ENCODE peak calls at places on chromosomes 13 and 19, in eight cellular contexts. I is ovary, F is pancreas, N is left ventricle myocardium inferior, K is cardiac muscle cell, D is osteoblast, B is K562, X is brain microvascular endothelial cell. L is an unnamed sample.

GRCh38 chr19:1235625-1236538 is 1.9 kb downstream of the CBARP start:
- DNase-seq in B (no peak), X (no peak), F (no peak), D (peak; percentile 97), K (no peak), I (no peak), N (no peak), L (no peak)

GRCh38 chr19:4134351-4134750 is 10.4 kb upstream of the MAP2K2 start:
- DNase-seq in K (no peak), D (peak; percentile 77), B (no peak), N (no peak), X (no peak), F (no peak), I (no peak), L (no peak)

GRCh38 chr13:91348906-91349435 is 1.5 kb downstream of the MIR17HG start:
- DNase-seq in K (peak; percentile 91), D (peak; percentile 98), B (no peak), X (peak; percentile 79), I (peak; percentile 95), F (peak; percentile 95), N (peak; percentile 95), L (no peak)

GRCh38 chr13:109154146-109154545 is 524.7 kb downstream of the MYO16 start:
- DNase-seq in D (no peak), X (no peak), I (peak; percentile 64), K (no peak), N (no peak), F (no peak), B (no peak), L (no peak)

GRCh38 chr13:25493930-25494707 is 122.3 kb downstream of the ATP8A2 start:
- DNase-seq in X (no peak), B (no peak), D (no peak), K (no peak), N (no peak), F (no peak), I (no peak), L (no peak)

GRCh38 chr19:41265376-41266153 is 1.4 kb downstream of the HNRNPUL1 start:
- DNase-seq in X (peak; percentile 45), F (no peak), D (no peak), K (peak; percentile 25), N (no peak), B (peak; percentile 22), I (no peak), L (no peak)

GRCh38 chr13:87820221-87820620 is 149.1 kb downstream of the SLITRK5 start:
- DNase-seq in F (no peak), K (peak; percentile 31), D (no peak), I (no peak), X (no peak), N (no peak), B (no peak), L (no peak)

GRCh38 chr13:49646688-49647087 is 18.4 kb downstream of the ARL11 start:
- DNase-seq in K (no peak), N (no peak), D (no peak), X (no peak), B (no peak), F (no peak), I (no peak), L (no peak)

GRCh38 chr13:85212692-85213091 is 586.5 kb downstream of the SLITRK6 start:
- DNase-seq in K (no peak), N (no peak), D (no peak), I (no peak), X (no peak), B (no peak), F (no peak), L (no peak)

GRCh38 chr13:100274942-100275506 is 186.1 kb downstream of the PCCA start:
- DNase-seq in K (no peak), X (peak; percentile 36), D (peak; percentile 36), F (no peak), N (no peak), I (no peak), B (no peak), L (peak; percentile 14)

GRCh38 chr13:25630327-25630726 is 258.6 kb downstream of the ATP8A2 start:
- DNase-seq in B (no peak), F (no peak), I (no peak), N (no peak), K (no peak), X (no peak), D (no peak), L (no peak)

GRCh38 chr13:48158290-48158689 is 63.4 kb upstream of the MED4 start:
- DNase-seq in B (no peak), X (no peak), D (no peak), N (no peak), K (no peak), I (no peak), F (no peak), L (no peak)

GRCh38 chr13:87498681-87499080 is 172.5 kb upstream of the SLITRK5 start:
- DNase-seq in N (no peak), F (no peak), K (no peak), B (no peak), D (no peak), I (no peak), X (no peak), L (no peak)

DNA sequence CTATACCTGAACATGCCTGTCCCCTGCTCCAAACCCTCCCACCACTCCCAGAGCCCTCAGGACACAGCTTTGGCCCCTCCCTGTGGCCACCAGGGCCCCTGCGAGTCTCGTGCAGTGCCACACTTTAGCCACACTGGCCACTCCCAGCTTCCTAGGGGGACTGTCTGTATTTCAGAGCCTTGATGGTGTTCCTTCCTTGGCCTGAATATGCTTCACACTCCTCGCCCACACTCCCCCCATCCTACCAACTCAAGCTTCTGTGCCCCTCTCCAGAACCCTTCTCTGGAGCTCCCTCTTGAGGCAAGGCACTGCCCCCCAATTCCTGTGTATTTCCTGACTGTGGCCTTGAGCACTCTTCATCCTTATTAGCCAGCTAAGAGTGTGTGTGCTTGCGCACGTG is 80.2 kb downstream of the DPF1 start:
- DNase-seq in N (no peak), F (no peak), X (no peak), I (no peak), D (no peak), K (no peak), B (no peak), L (no peak)
- TF ChIP-seq CTCF in N (no peak), F (no peak), X (peak; percentile 45), I (no peak), D (peak; percentile 21), K (peak; percentile 3), B (peak; percentile 51), L (peak; percentile 33)

GRCh38 chr13:83992566-83993358 is 110.5 kb upstream of the SLITRK1 start:
- DNase-seq in X (no peak), D (no peak), B (no peak), N (no peak), K (no peak), I (no peak), F (no peak), L (no peak)

GRCh38 chr13:83996415-83996814 is 114.1 kb upstream of the SLITRK1 start:
- DNase-seq in B (no peak), F (no peak), N (no peak), K (no peak), I (no peak), X (no peak), D (no peak), L (no peak)

DNA sequence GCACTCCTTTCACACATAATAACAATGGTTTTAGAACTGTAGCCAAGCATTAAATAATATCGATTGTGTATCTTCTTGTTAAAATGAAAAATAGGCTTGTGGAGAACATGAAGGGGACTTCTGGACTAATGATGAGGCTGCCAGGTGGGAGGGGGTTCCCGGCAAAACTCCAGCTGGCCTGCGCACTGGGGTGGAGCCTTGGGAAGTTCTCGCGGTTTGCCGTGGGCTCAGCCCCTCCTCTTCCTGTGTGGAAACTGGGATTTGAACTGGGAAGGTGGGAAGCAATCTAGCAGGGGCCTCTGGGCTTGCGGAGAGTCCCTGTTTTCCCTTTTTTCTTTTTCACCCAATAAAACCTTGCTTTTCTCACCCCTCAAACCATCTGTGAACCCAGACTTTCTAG is 113.7 kb upstream of the SLITRK1 start:
- DNase-seq in K (no peak), I (no peak), B (no peak), F (no peak), N (no peak), X (no peak), D (no peak), L (no peak)
- H3K27me3 ChIP-seq in K (no peaks in the 10 kb centered on the region), I (no peaks in the 10 kb centered on the region), B (no peaks in the 10 kb centered on the region), F (no peaks in the 10 kb centered on the region), N (no peaks in the 10 kb centered on the region), X (no peaks in the 10 kb centered on the region), D (no peaks in the 10 kb centered on the region), L (no peaks in the 10 kb centered on the region)

GRCh38 chr13:113879017-113879416 is 15.1 kb upstream of the GAS6 start:
- DNase-seq in K (no peak), D (no peak), X (no peak), F (no peak), B (no peak), N (no peak), I (no peak), L (no peak)
- H3K4me3 ChIP-seq in K (no peak overlapping the region), D (no peak overlapping the region), X (no peak overlapping the region), F (no peak overlapping the region), B (no peak overlapping the region), N (no peak overlapping the region), I (no peak overlapping the region), L (no peak overlapping the region)

DNA sequence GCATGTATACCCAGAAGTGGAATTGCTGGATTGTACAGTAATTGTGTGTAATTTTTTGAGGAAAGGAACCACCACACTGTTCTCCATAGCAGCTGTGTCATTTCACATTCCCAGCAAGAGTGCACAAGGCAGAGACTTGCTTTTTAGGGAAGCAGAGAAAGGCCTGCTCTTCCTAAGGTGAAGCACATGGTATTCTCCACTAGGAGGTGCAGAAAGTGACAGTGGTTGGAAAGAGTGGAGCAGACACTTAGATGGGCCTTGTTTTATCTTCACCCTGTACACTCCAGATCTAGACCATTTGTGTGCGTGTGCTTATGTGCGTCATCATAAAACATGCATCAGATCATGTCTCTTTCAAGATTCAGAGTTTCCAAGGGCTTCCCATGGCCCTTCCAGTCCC is 35.0 kb downstream of the FAM124A start:
- DNase-seq in I (no peak), X (no peak), K (no peak), F (no peak), B (no peak), N (no peak), D (no peak), L (no peak)
- TF ChIP-seq CTCF in I (no peak), X (no peak), K (no peak), F (no peak), B (peak; percentile 19), N (no peak), D (peak; percentile 12), L (no peak)

DNA sequence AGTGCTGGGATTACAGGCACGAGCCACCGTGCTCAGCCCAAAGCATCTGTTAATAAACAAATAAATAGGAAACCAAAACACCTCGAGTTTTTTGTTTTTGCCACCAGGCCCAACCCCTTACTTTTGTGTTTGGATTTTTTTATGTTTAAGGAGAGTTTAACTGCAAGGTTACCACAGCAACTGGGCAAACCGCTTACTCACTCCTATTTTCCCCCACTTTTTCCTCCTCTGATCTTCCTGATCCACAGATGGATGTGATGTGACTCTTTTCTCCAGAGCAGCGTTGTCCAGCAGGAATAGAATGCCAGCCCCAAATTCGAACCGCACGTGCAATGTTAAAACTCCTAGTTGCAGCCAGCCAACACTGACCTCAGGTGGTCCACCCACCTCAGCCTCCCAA is 2.1 kb upstream of the PNMA8B start:
- DNase-seq in F (no peak), X (no peak), B (no peak), D (peak; percentile 65), K (no peak), I (no peak), N (no peak), L (no peak)
- H3K27me3 ChIP-seq in F (no peaks in the 10 kb centered on the region), X (no peaks in the 10 kb centered on the region), B (peaks cover 75% of the 10 kb centered on the region), D (peaks cover 4% of the 10 kb centered on the region), K (no peaks in the 10 kb centered on the region), I (no peaks in the 10 kb centered on the region), N (peaks cover 41% of the 10 kb centered on the region), L (peaks cover 19% of the 10 kb centered on the region)

GRCh38 chr19:48480476-48481190 is 11.5 kb downstream of the CYTH2 start:
- DNase-seq in B (no peak), K (peak; percentile 49), N (peak; percentile 56), D (peak; percentile 93), I (peak; percentile 64), F (peak; percentile 81), X (peak; percentile 24), L (no peak)
- H3K4me3 ChIP-seq in B (no peak overlapping the region), K (no peak overlapping the region), N (peak overlapping the region; percentile 73), D (peak overlapping the region; percentile 73), I (peak overlapping the region; percentile 57), F (peak overlapping the region; percentile 38), X (peak overlapping the region; percentile 49), L (peak overlapping the region; percentile 19)